ENCODE peak calls at places on chromosome 22, in ten cellular contexts. One of them, this sample, is unnamed.

GRCh38 chr22:37196539-37197450 is 8.7 kb upstream of the C1QTNF6 start:
- DNase-seq in naive thymus-derived CD4-positive, alpha-beta T cell: no peak
- DNase-seq in psoas muscle: peak
- DNase-seq in heart right ventricle: peak
- DNase-seq in substantia nigra: no peak
- DNase-seq in lung: peak
- DNase-seq in SK-N-MC: no peak
- DNase-seq in DND-41: no peak
- DNase-seq in dorsolateral prefrontal cortex: no peak
- DNase-seq in spleen: peak
- DNase-seq in this sample: peak

GRCh38 chr22:45604239-45604711 is 67.4 kb upstream of the ATXN10 start:
- DNase-seq in naive thymus-derived CD4-positive, alpha-beta T cell: no peak
- DNase-seq in psoas muscle: no peak
- DNase-seq in heart right ventricle: no peak
- DNase-seq in substantia nigra: no peak
- DNase-seq in lung: no peak
- DNase-seq in SK-N-MC: no peak
- DNase-seq in DND-41: no peak
- DNase-seq in dorsolateral prefrontal cortex: no peak
- DNase-seq in spleen: no peak
- DNase-seq in this sample: no peak

GRCh38 chr22:40519284-40519947 is 117.1 kb downstream of the MRTFA start:
- DNase-seq in naive thymus-derived CD4-positive, alpha-beta T cell: peak
- DNase-seq in psoas muscle: no peak
- DNase-seq in heart right ventricle: no peak
- DNase-seq in substantia nigra: no peak
- DNase-seq in lung: no peak
- DNase-seq in SK-N-MC: no peak
- DNase-seq in DND-41: no peak
- DNase-seq in dorsolateral prefrontal cortex: no peak
- DNase-seq in spleen: no peak
- DNase-seq in this sample: no peak

GRCh38 chr22:43094085-43094484 is 4.9 kb upstream of the TTLL1 start:
- DNase-seq in naive thymus-derived CD4-positive, alpha-beta T cell: no peak
- DNase-seq in psoas muscle: peak
- DNase-seq in heart right ventricle: peak
- DNase-seq in substantia nigra: no peak
- DNase-seq in lung: no peak
- DNase-seq in SK-N-MC: no peak
- DNase-seq in DND-41: no peak
- DNase-seq in dorsolateral prefrontal cortex: no peak
- DNase-seq in spleen: no peak
- DNase-seq in this sample: no peak

GRCh38 chr22:45199723-45200122 is 36.0 kb downstream of the NUP50 start:
- DNase-seq in naive thymus-derived CD4-positive, alpha-beta T cell: no peak
- DNase-seq in psoas muscle: no peak
- DNase-seq in heart right ventricle: no peak
- DNase-seq in substantia nigra: no peak
- DNase-seq in lung: no peak
- DNase-seq in SK-N-MC: no peak
- DNase-seq in DND-41: no peak
- DNase-seq in dorsolateral prefrontal cortex: no peak
- DNase-seq in spleen: peak
- DNase-seq in this sample: no peak

GRCh38 chr22:37273846-37274225 is 8.5 kb upstream of the CYTH4 start:
- DNase-seq in naive thymus-derived CD4-positive, alpha-beta T cell: no peak
- DNase-seq in psoas muscle: no peak
- DNase-seq in heart right ventricle: no peak
- DNase-seq in substantia nigra: no peak
- DNase-seq in lung: no peak
- DNase-seq in SK-N-MC: no peak
- DNase-seq in DND-41: no peak
- DNase-seq in dorsolateral prefrontal cortex: no peak
- DNase-seq in spleen: peak
- DNase-seq in this sample: no peak

GRCh38 chr22:21590809-21591641 is 23.5 kb downstream of the UBE2L3 start:
- DNase-seq in naive thymus-derived CD4-positive, alpha-beta T cell: no peak
- DNase-seq in psoas muscle: no peak
- DNase-seq in heart right ventricle: no peak
- DNase-seq in substantia nigra: no peak
- DNase-seq in lung: no peak
- DNase-seq in SK-N-MC: no peak
- DNase-seq in DND-41: no peak
- DNase-seq in dorsolateral prefrontal cortex: peak
- DNase-seq in spleen: no peak
- DNase-seq in this sample: no peak

GRCh38 chr22:37462983-37463382 is 23.2 kb downstream of the MFNG start:
- DNase-seq in naive thymus-derived CD4-positive, alpha-beta T cell: no peak
- DNase-seq in psoas muscle: no peak
- DNase-seq in heart right ventricle: no peak
- DNase-seq in substantia nigra: no peak
- DNase-seq in lung: no peak
- DNase-seq in SK-N-MC: no peak
- DNase-seq in DND-41: peak
- DNase-seq in dorsolateral prefrontal cortex: no peak
- DNase-seq in spleen: no peak
- DNase-seq in this sample: no peak

GRCh38 chr22:33909075-33909458 is 11.2 kb downstream of the LARGE1 start:
- DNase-seq in naive thymus-derived CD4-positive, alpha-beta T cell: no peak
- DNase-seq in psoas muscle: no peak
- DNase-seq in heart right ventricle: no peak
- DNase-seq in substantia nigra: no peak
- DNase-seq in lung: no peak
- DNase-seq in SK-N-MC: no peak
- DNase-seq in DND-41: no peak
- DNase-seq in dorsolateral prefrontal cortex: no peak
- DNase-seq in spleen: no peak
- DNase-seq in this sample: peak

GRCh38 chr22:48819232-48819631 is 1008.4 kb downstream of the BRD1 start:
- DNase-seq in naive thymus-derived CD4-positive, alpha-beta T cell: no peak
- DNase-seq in psoas muscle: no peak
- DNase-seq in heart right ventricle: no peak
- DNase-seq in substantia nigra: no peak
- DNase-seq in lung: no peak
- DNase-seq in SK-N-MC: no peak
- DNase-seq in DND-41: no peak
- DNase-seq in dorsolateral prefrontal cortex: peak
- DNase-seq in spleen: peak
- DNase-seq in this sample: no peak

GRCh38 chr22:49574861-49575702 is 252.6 kb downstream of the BRD1 start:
- DNase-seq in naive thymus-derived CD4-positive, alpha-beta T cell: no peak
- DNase-seq in psoas muscle: no peak
- DNase-seq in heart right ventricle: no peak
- DNase-seq in substantia nigra: no peak
- DNase-seq in lung: no peak
- DNase-seq in SK-N-MC: no peak
- DNase-seq in DND-41: no peak
- DNase-seq in dorsolateral prefrontal cortex: no peak
- DNase-seq in spleen: peak
- DNase-seq in this sample: no peak

GRCh38 chr22:26825960-26826359 is 168.6 kb downstream of the MIAT start:
- DNase-seq in naive thymus-derived CD4-positive, alpha-beta T cell: no peak
- DNase-seq in psoas muscle: no peak
- DNase-seq in heart right ventricle: no peak
- DNase-seq in substantia nigra: no peak
- DNase-seq in lung: no peak
- DNase-seq in SK-N-MC: no peak
- DNase-seq in DND-41: no peak
- DNase-seq in dorsolateral prefrontal cortex: no peak
- DNase-seq in spleen: no peak
- DNase-seq in this sample: no peak

GRCh38 chr22:37448521-37449150 is 21.4 kb upstream of the ELFN2 start:
- DNase-seq in naive thymus-derived CD4-positive, alpha-beta T cell: no peak
- DNase-seq in psoas muscle: no peak
- DNase-seq in heart right ventricle: no peak
- DNase-seq in substantia nigra: no peak
- DNase-seq in lung: no peak
- DNase-seq in SK-N-MC: no peak
- DNase-seq in DND-41: no peak
- DNase-seq in dorsolateral prefrontal cortex: no peak
- DNase-seq in spleen: no peak
- DNase-seq in this sample: no peak

GRCh38 chr22:20114506-20115475 is 1.1 kb upstream of the RANBP1 start:
- DNase-seq in naive thymus-derived CD4-positive, alpha-beta T cell: no peak
- DNase-seq in psoas muscle: peak
- DNase-seq in heart right ventricle: peak
- DNase-seq in substantia nigra: no peak
- DNase-seq in lung: no peak
- DNase-seq in SK-N-MC: no peak
- DNase-seq in DND-41: no peak
- DNase-seq in dorsolateral prefrontal cortex: peak
- DNase-seq in spleen: peak
- DNase-seq in this sample: no peak

GRCh38 chr22:20116951-20117645 is at the start of gene TRMT2A:
- DNase-seq in naive thymus-derived CD4-positive, alpha-beta T cell: peak
- DNase-seq in psoas muscle: peak
- DNase-seq in heart right ventricle: peak
- DNase-seq in substantia nigra: peak
- DNase-seq in lung: peak
- DNase-seq in SK-N-MC: peak
- DNase-seq in DND-41: peak
- DNase-seq in dorsolateral prefrontal cortex: peak
- DNase-seq in spleen: peak
- DNase-seq in this sample: peak

GRCh38 chr22:20117656-20118571 is 888 bp upstream of the TRMT2A start:
- DNase-seq in naive thymus-derived CD4-positive, alpha-beta T cell: peak
- DNase-seq in psoas muscle: peak
- DNase-seq in heart right ventricle: peak
- DNase-seq in substantia nigra: no peak
- DNase-seq in lung: no peak
- DNase-seq in SK-N-MC: no peak
- DNase-seq in DND-41: peak
- DNase-seq in dorsolateral prefrontal cortex: peak
- DNase-seq in spleen: peak
- DNase-seq in this sample: no peak

GRCh38 chr22:20116376-20116950 is 559 bp downstream of the RANBP1 start:
- DNase-seq in naive thymus-derived CD4-positive, alpha-beta T cell: no peak
- DNase-seq in psoas muscle: no peak
- DNase-seq in heart right ventricle: peak
- DNase-seq in substantia nigra: no peak
- DNase-seq in lung: no peak
- DNase-seq in SK-N-MC: no peak
- DNase-seq in DND-41: peak
- DNase-seq in dorsolateral prefrontal cortex: no peak
- DNase-seq in spleen: peak
- DNase-seq in this sample: peak

GRCh38 chr22:20115691-20116375 is at the start of gene RANBP1:
- DNase-seq in naive thymus-derived CD4-positive, alpha-beta T cell: no peak
- DNase-seq in psoas muscle: peak
- DNase-seq in heart right ventricle: peak
- DNase-seq in substantia nigra: no peak
- DNase-seq in lung: no peak
- DNase-seq in SK-N-MC: no peak
- DNase-seq in DND-41: no peak
- DNase-seq in dorsolateral prefrontal cortex: peak
- DNase-seq in spleen: peak
- DNase-seq in this sample: no peak
- H3K27ac ChIP-seq in naive thymus-derived CD4-positive, alpha-beta T cell: peak
- H3K27ac ChIP-seq in psoas muscle: peak
- H3K27ac ChIP-seq in heart right ventricle: peak
- H3K27ac ChIP-seq in substantia nigra: peak
- H3K27ac ChIP-seq in lung: peak
- H3K27ac ChIP-seq in SK-N-MC: peak
- H3K27ac ChIP-seq in DND-41: peak
- H3K27ac ChIP-seq in dorsolateral prefrontal cortex: peak
- H3K27ac ChIP-seq in spleen: peak
- H3K27ac ChIP-seq in this sample: peak

DNA sequence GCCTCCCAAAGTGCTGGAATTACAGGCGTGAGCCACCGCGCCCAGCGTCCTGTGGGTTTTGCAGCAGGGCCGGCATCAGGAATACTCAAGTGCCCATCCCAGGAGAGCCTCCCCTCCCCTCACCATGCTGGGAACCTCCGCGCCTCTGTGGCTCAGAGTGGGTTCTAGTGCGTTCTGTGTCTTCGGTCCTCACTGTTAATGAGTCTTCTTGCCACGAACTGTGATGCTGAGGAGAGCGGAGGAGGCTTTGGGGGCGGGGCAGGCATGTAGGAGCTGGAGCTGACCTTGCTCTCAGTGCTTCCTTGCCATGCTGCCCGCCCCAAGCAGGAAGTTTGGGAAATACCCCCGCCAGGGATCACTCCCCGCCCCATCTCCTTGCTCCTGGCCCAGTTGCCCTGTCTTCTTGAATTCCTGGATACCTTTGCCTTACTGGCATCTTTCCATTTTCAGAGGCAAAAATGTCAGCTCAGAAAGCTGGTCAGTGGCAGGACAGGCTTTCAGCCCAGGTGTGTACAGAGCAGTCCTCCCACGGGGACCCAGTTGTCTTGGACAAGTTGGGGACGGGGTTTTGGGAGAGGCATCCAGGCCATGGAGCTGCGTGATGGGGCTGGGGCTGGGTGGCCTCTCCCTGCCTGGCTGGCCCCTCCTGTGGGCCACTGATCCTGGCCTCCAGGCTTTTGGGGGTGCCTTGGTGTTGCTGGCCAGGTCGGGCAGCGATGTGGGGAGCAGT is 5.1 kb downstream of the GRAMD4 start:
- DNase-seq in naive thymus-derived CD4-positive, alpha-beta T cell: no peak
- DNase-seq in psoas muscle: no peak
- DNase-seq in heart right ventricle: peak
- DNase-seq in substantia nigra: no peak
- DNase-seq in lung: no peak
- DNase-seq in SK-N-MC: no peak
- DNase-seq in DND-41: no peak
- DNase-seq in dorsolateral prefrontal cortex: no peak
- DNase-seq in spleen: no peak
- DNase-seq in this sample: no peak
- H3K27ac ChIP-seq in naive thymus-derived CD4-positive, alpha-beta T cell: no peak
- H3K27ac ChIP-seq in psoas muscle: no peak
- H3K27ac ChIP-seq in heart right ventricle: no peak
- H3K27ac ChIP-seq in substantia nigra: no peak
- H3K27ac ChIP-seq in lung: no peak
- H3K27ac ChIP-seq in SK-N-MC: no peak
- H3K27ac ChIP-seq in DND-41: peak
- H3K27ac ChIP-seq in dorsolateral prefrontal cortex: no peak
- H3K27ac ChIP-seq in spleen: no peak
- H3K27ac ChIP-seq in this sample: no peak

GRCh38 chr22:22721681-22722309 is 77.4 kb downstream of the GGTLC2 start:
- DNase-seq in naive thymus-derived CD4-positive, alpha-beta T cell: no peak
- DNase-seq in psoas muscle: no peak
- DNase-seq in heart right ventricle: no peak
- DNase-seq in substantia nigra: no peak
- DNase-seq in lung: no peak
- DNase-seq in SK-N-MC: no peak
- DNase-seq in DND-41: no peak
- DNase-seq in dorsolateral prefrontal cortex: no peak
- DNase-seq in spleen: no peak
- DNase-seq in this sample: no peak
- H3K27ac ChIP-seq in naive thymus-derived CD4-positive, alpha-beta T cell: no peak
- H3K27ac ChIP-seq in psoas muscle: no peak
- H3K27ac ChIP-seq in heart right ventricle: no peak
- H3K27ac ChIP-seq in substantia nigra: no peak
- H3K27ac ChIP-seq in lung: peak
- H3K27ac ChIP-seq in SK-N-MC: no peak
- H3K27ac ChIP-seq in DND-41: no peak
- H3K27ac ChIP-seq in dorsolateral prefrontal cortex: no peak
- H3K27ac ChIP-seq in spleen: peak
- H3K27ac ChIP-seq in this sample: no peak

DNA sequence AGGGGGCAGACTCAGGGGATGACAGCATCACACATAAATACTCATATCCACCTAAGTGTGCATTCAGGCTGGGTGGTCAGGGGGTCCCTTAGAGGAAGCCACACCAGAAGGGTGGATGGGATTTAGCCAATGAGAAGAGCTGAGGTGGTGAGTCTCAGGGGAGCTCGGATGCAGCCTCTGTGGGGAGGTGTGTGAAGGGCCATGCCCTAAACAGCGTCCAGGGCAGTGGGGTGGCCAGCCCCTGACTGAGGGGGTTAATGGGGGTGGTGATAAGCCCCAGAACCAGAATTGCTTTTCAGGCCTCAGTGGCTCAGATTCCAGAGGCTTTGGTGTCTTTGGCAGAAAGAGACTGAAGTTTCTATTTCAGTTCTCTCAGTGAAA is 83.9 kb upstream of the CLDN5 start:
- DNase-seq in naive thymus-derived CD4-positive, alpha-beta T cell: no peak
- DNase-seq in psoas muscle: no peak
- DNase-seq in heart right ventricle: no peak
- DNase-seq in substantia nigra: no peak
- DNase-seq in lung: no peak
- DNase-seq in SK-N-MC: no peak
- DNase-seq in DND-41: no peak
- DNase-seq in dorsolateral prefrontal cortex: no peak
- DNase-seq in spleen: no peak
- DNase-seq in this sample: no peak
- H3K27ac ChIP-seq in naive thymus-derived CD4-positive, alpha-beta T cell: peak
- H3K27ac ChIP-seq in psoas muscle: no peak
- H3K27ac ChIP-seq in heart right ventricle: no peak
- H3K27ac ChIP-seq in substantia nigra: no peak
- H3K27ac ChIP-seq in lung: peak
- H3K27ac ChIP-seq in SK-N-MC: no peak
- H3K27ac ChIP-seq in DND-41: no peak
- H3K27ac ChIP-seq in dorsolateral prefrontal cortex: peak
- H3K27ac ChIP-seq in spleen: no peak
- H3K27ac ChIP-seq in this sample: no peak

This sample was measured in uterus.